ENCODE peak calls at places on chromosomes 11 and 22, in seven cellular contexts. One of them, this sample, is unnamed.
A peak's percentile ranks its signal among the peaks of the same experiment; 100 is the strongest.

GRCh38 chr11:128733440-128734115 is 39.7 kb downstream of the FLI1 start:
- DNase-seq in HFF-Myc: no peak
- DNase-seq in RWPE1: no peak
- DNase-seq in foreskin fibroblast: peak; percentile 21
- DNase-seq in endodermal cell: peak; percentile 88
- DNase-seq in dorsolateral prefrontal cortex: no peak
- DNase-seq in neural crest cell: no peak
- DNase-seq in this sample: no peak

GRCh38 chr22:44995282-44995597 is 14.6 kb downstream of the PHF21B start:
- DNase-seq in neural crest cell: no peak
- DNase-seq in HFF-Myc: no peak
- DNase-seq in dorsolateral prefrontal cortex: no peak
- DNase-seq in foreskin fibroblast: no peak
- DNase-seq in endodermal cell: no peak
- DNase-seq in RWPE1: no peak
- DNase-seq in this sample: no peak

GRCh38 chr11:84264066-84264465 is 977.9 kb upstream of the CCDC90B start:
- DNase-seq in neural crest cell: no peak
- DNase-seq in endodermal cell: no peak
- DNase-seq in RWPE1: no peak
- DNase-seq in HFF-Myc: no peak
- DNase-seq in foreskin fibroblast: no peak
- DNase-seq in dorsolateral prefrontal cortex: peak; percentile 38
- DNase-seq in this sample: no peak

GRCh38 chr11:69242583-69242940 is 51.4 kb upstream of the MYEOV start:
- DNase-seq in RWPE1: no peak
- DNase-seq in foreskin fibroblast: no peak
- DNase-seq in endodermal cell: peak; percentile 39
- DNase-seq in dorsolateral prefrontal cortex: no peak
- DNase-seq in neural crest cell: no peak
- DNase-seq in HFF-Myc: no peak
- DNase-seq in this sample: no peak

GRCh38 chr11:19200410-19201201 is 1.2 kb downstream of the CSRP3 start:
- DNase-seq in HFF-Myc: peak; percentile 20
- DNase-seq in neural crest cell: no peak
- DNase-seq in foreskin fibroblast: peak; percentile 46
- DNase-seq in dorsolateral prefrontal cortex: no peak
- DNase-seq in endodermal cell: no peak
- DNase-seq in RWPE1: peak; percentile 71
- DNase-seq in this sample: no peak

GRCh38 chr22:20567993-20568417 is 60.6 kb downstream of the MED15 start:
- DNase-seq in HFF-Myc: no peak
- DNase-seq in RWPE1: no peak
- DNase-seq in dorsolateral prefrontal cortex: no peak
- DNase-seq in foreskin fibroblast: peak; percentile 67
- DNase-seq in neural crest cell: no peak
- DNase-seq in endodermal cell: peak; percentile 76
- DNase-seq in this sample: no peak

GRCh38 chr11:95134491-95134890 is 44.8 kb downstream of the ENDOD1 start:
- DNase-seq in foreskin fibroblast: peak; percentile 71
- DNase-seq in dorsolateral prefrontal cortex: peak; percentile 53
- DNase-seq in HFF-Myc: peak; percentile 65
- DNase-seq in neural crest cell: no peak
- DNase-seq in RWPE1: peak; percentile 93
- DNase-seq in endodermal cell: no peak
- DNase-seq in this sample: no peak

GRCh38 chr11:15770798-15771414 is 585.4 kb downstream of the SOX6 start:
- DNase-seq in HFF-Myc: no peak
- DNase-seq in endodermal cell: peak; percentile 92
- DNase-seq in dorsolateral prefrontal cortex: no peak
- DNase-seq in RWPE1: peak; percentile 19
- DNase-seq in foreskin fibroblast: no peak
- DNase-seq in neural crest cell: peak; percentile 38
- DNase-seq in this sample: peak; percentile 56

GRCh38 chr11:111417011-111417765 is 38.1 kb upstream of the POU2AF1 start:
- DNase-seq in RWPE1: no peak
- DNase-seq in neural crest cell: no peak
- DNase-seq in dorsolateral prefrontal cortex: no peak
- DNase-seq in HFF-Myc: no peak
- DNase-seq in foreskin fibroblast: no peak
- DNase-seq in endodermal cell: peak; percentile 35
- DNase-seq in this sample: no peak

DNA sequence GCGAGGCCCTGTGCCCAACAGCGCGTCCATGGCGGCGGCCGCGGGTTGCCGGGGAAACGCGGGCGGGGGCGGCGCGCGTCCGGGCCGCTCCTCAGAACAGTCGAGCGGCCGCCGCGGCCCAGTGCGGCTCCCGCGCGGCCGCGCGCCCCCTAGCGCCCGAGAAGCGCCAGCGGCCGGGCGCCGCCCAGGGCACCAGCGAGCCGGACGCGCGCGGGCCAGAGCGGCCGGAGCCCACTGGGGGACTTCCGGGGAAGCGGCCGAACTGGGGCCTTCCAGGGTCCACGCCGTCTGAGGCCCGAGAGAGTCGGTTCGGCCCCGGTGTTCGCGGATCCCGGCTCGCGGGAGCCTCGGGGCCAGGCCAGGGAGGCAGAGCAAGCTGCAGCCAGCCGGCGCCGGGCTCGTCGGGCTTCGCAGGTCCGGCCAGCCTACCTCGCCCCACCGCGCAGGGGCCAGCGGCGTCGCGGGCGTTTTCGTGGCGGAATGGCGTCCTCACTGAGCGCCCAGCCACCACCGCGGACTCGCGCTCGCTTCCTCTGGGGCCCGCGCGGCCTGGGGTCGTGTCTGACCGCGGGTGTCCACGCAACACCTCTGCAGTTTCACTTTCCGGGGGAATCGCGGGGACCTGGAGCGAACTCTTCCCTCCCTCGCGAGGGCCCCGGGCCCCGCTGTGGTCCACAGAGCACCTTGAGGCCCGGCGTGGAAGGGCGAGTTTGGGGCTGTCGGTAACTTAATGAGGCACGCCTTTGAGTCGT is at the start of gene DENND6B:
- DNase-seq in endodermal cell: peak; percentile 89
- DNase-seq in HFF-Myc: no peak
- DNase-seq in foreskin fibroblast: peak; percentile 77
- DNase-seq in dorsolateral prefrontal cortex: peak; percentile 79
- DNase-seq in RWPE1: no peak
- DNase-seq in neural crest cell: peak; percentile 69
- DNase-seq in this sample: peak; percentile 68
- TF ChIP-seq CTCF in endodermal cell: peak; percentile 73
- TF ChIP-seq CTCF in HFF-Myc: peak; percentile 31
- TF ChIP-seq CTCF in foreskin fibroblast: no peak
- TF ChIP-seq CTCF in dorsolateral prefrontal cortex: peak; percentile 51
- TF ChIP-seq CTCF in RWPE1: peak; percentile 94
- TF ChIP-seq CTCF in neural crest cell: peak; percentile 70
- TF ChIP-seq CTCF in this sample: peak; percentile 81

DNA sequence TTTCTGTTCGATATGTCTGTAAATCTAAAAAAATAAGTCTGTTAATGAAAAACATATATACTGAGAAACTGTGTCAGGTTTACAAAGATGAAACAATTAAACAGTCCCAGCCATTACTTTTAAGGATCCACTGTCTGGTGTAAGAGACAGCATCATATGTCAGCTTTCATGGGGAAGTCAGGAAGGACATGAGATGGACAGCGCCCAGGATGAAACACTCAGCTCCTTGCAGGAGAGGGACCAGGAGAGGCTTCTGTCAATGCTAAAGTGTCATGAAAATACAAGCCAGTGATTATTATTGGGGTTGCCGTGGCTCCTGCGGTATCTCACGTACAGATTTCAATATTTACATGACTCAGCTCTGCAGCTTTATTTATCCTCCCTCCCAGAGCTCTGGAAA is 1524.6 kb downstream of the TBC1D22A start:
- DNase-seq in dorsolateral prefrontal cortex: no peak
- DNase-seq in HFF-Myc: no peak
- DNase-seq in endodermal cell: peak; percentile 27
- DNase-seq in neural crest cell: no peak
- DNase-seq in foreskin fibroblast: no peak
- DNase-seq in RWPE1: no peak
- DNase-seq in this sample: no peak
- TF ChIP-seq CTCF in dorsolateral prefrontal cortex: no peak
- TF ChIP-seq CTCF in HFF-Myc: no peak
- TF ChIP-seq CTCF in endodermal cell: no peak
- TF ChIP-seq CTCF in neural crest cell: no peak
- TF ChIP-seq CTCF in foreskin fibroblast: no peak
- TF ChIP-seq CTCF in RWPE1: no peak
- TF ChIP-seq CTCF in this sample: no peak

GRCh38 chr11:102780491-102780918 is at the start of gene MMP10:
- DNase-seq in foreskin fibroblast: peak; percentile 63
- DNase-seq in endodermal cell: peak; percentile 73
- DNase-seq in RWPE1: peak; percentile 74
- DNase-seq in dorsolateral prefrontal cortex: no peak
- DNase-seq in neural crest cell: no peak
- DNase-seq in HFF-Myc: peak; percentile 50
- DNase-seq in this sample: no peak
- TF ChIP-seq CTCF in foreskin fibroblast: peak; percentile 74
- TF ChIP-seq CTCF in endodermal cell: peak; percentile 79
- TF ChIP-seq CTCF in RWPE1: peak; percentile 48
- TF ChIP-seq CTCF in dorsolateral prefrontal cortex: no peak
- TF ChIP-seq CTCF in neural crest cell: peak; percentile 63
- TF ChIP-seq CTCF in HFF-Myc: peak; percentile 65
- TF ChIP-seq CTCF in this sample: no peak

DNA sequence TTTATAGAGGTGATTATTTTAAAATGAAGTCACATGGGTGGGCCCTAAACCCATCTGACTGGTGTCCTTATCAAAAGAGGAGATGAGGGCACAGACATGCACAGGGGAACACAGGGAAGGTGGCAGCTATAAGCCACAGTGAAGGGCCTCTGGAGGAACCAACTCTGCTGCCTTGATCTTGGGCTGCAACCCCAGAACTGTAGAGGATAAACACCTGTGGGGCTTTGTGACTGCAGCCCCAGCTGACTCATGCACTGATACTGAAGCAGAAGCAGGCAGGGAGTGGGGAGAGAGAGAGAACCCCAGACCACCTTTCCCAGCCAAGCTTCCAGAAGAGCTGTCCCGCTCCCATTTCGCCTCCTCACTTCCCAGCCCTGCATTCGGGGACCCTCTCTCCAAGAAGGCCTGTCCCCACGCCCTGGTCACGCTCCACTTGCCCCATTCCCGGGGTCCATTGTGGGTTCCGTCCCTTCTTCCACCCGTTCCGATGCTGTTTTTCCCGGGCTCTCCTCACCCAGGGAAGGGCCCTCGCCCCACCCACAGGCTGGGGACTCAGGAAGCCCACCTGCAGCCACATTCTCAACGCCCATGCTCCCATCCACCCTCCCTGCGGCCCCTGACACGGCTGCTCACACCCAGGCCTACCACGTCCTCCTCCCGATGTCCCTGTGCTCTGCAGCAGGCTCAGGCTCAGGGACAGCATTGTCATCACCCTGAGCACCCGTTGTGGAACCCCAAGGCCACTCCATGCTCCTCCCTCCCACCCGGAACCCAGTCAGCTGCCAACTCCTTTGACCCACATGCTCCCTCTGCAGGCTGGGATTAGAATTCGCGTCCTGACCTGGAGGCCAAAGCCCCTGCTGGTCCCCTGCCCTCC is 90.8 kb upstream of the SHANK2 start:
- DNase-seq in dorsolateral prefrontal cortex: no peak
- DNase-seq in foreskin fibroblast: no peak
- DNase-seq in neural crest cell: peak; percentile 43
- DNase-seq in endodermal cell: peak; percentile 93
- DNase-seq in HFF-Myc: no peak
- DNase-seq in RWPE1: peak; percentile 63
- DNase-seq in this sample: no peak
- TF ChIP-seq CTCF in dorsolateral prefrontal cortex: peak; percentile 33
- TF ChIP-seq CTCF in foreskin fibroblast: peak; percentile 49
- TF ChIP-seq CTCF in neural crest cell: peak; percentile 64
- TF ChIP-seq CTCF in endodermal cell: peak; percentile 83
- TF ChIP-seq CTCF in HFF-Myc: peak; percentile 59
- TF ChIP-seq CTCF in RWPE1: no peak
- TF ChIP-seq CTCF in this sample: no peak

GRCh38 chr11:75667268-75667830 is 1.5 kb downstream of the MAP6 start:
- DNase-seq in dorsolateral prefrontal cortex: no peak
- DNase-seq in neural crest cell: peak; percentile 30
- DNase-seq in foreskin fibroblast: no peak
- DNase-seq in HFF-Myc: no peak
- DNase-seq in endodermal cell: peak; percentile 85
- DNase-seq in RWPE1: peak; percentile 19
- DNase-seq in this sample: no peak
- TF ChIP-seq CTCF in dorsolateral prefrontal cortex: no peak
- TF ChIP-seq CTCF in neural crest cell: no peak
- TF ChIP-seq CTCF in foreskin fibroblast: no peak
- TF ChIP-seq CTCF in HFF-Myc: no peak
- TF ChIP-seq CTCF in endodermal cell: peak; percentile 38
- TF ChIP-seq CTCF in RWPE1: no peak
- TF ChIP-seq CTCF in this sample: no peak

GRCh38 chr11:1257366-1257765 is 34.5 kb downstream of the MUC5B start:
- DNase-seq in dorsolateral prefrontal cortex: no peak
- DNase-seq in endodermal cell: no peak
- DNase-seq in foreskin fibroblast: no peak
- DNase-seq in HFF-Myc: no peak
- DNase-seq in neural crest cell: no peak
- DNase-seq in RWPE1: no peak
- DNase-seq in this sample: no peak
- TF ChIP-seq CTCF in dorsolateral prefrontal cortex: no peak
- TF ChIP-seq CTCF in endodermal cell: no peak
- TF ChIP-seq CTCF in foreskin fibroblast: no peak
- TF ChIP-seq CTCF in HFF-Myc: no peak
- TF ChIP-seq CTCF in neural crest cell: no peak
- TF ChIP-seq CTCF in RWPE1: no peak
- TF ChIP-seq CTCF in this sample: no peak

GRCh38 chr11:47178737-47179654 is 2.3 kb upstream of the ARFGAP2 start:
- DNase-seq in foreskin fibroblast: no peak
- DNase-seq in RWPE1: no peak
- DNase-seq in dorsolateral prefrontal cortex: no peak
- DNase-seq in endodermal cell: no peak
- DNase-seq in neural crest cell: no peak
- DNase-seq in HFF-Myc: no peak
- DNase-seq in this sample: no peak

GRCh38 chr11:47181271-47181670 is 4.6 kb upstream of the ARFGAP2 start:
- DNase-seq in RWPE1: no peak
- DNase-seq in dorsolateral prefrontal cortex: no peak
- DNase-seq in HFF-Myc: no peak
- DNase-seq in endodermal cell: no peak
- DNase-seq in neural crest cell: no peak
- DNase-seq in foreskin fibroblast: no peak
- DNase-seq in this sample: no peak

GRCh38 chr11:47180006-47180787 is 3.5 kb upstream of the ARFGAP2 start:
- DNase-seq in HFF-Myc: no peak
- DNase-seq in foreskin fibroblast: no peak
- DNase-seq in dorsolateral prefrontal cortex: no peak
- DNase-seq in endodermal cell: no peak
- DNase-seq in RWPE1: no peak
- DNase-seq in neural crest cell: no peak
- DNase-seq in this sample: no peak

GRCh38 chr11:47178305-47178704 is 1.6 kb upstream of the ARFGAP2 start:
- DNase-seq in dorsolateral prefrontal cortex: no peak
- DNase-seq in foreskin fibroblast: no peak
- DNase-seq in endodermal cell: no peak
- DNase-seq in neural crest cell: no peak
- DNase-seq in RWPE1: no peak
- DNase-seq in HFF-Myc: no peak
- DNase-seq in this sample: no peak

DNA sequence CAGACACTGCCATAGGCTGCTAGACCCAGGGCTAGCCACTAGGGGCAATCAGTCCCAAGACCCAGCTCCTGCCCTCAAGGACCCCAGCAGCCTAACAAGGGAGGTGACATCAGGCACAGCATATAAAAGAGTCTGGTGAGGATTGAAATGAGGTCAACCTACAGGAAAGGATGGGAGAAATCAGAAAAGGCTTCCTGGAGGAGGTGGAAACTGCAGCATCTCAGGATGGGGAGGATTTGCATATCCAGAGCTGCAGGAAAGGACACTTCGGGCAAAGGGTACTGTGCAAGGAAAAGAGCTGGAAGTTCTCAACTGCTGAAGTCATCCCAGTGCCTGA is 2.9 kb upstream of the ARFGAP2 start:
- DNase-seq in foreskin fibroblast: no peak
- DNase-seq in dorsolateral prefrontal cortex: no peak
- DNase-seq in RWPE1: no peak
- DNase-seq in neural crest cell: peak; percentile 47
- DNase-seq in HFF-Myc: no peak
- DNase-seq in endodermal cell: peak; percentile 86
- DNase-seq in this sample: no peak
- TF ChIP-seq CTCF in foreskin fibroblast: peak; percentile 71
- TF ChIP-seq CTCF in dorsolateral prefrontal cortex: peak; percentile 70
- TF ChIP-seq CTCF in RWPE1: peak; percentile 67
- TF ChIP-seq CTCF in neural crest cell: peak; percentile 66
- TF ChIP-seq CTCF in HFF-Myc: peak; percentile 67
- TF ChIP-seq CTCF in endodermal cell: peak; percentile 81
- TF ChIP-seq CTCF in this sample: peak; percentile 16